ENCODE peak calls at places on chromosomes 12 and 14, in nine cellular contexts. V is left ventricle myocardium inferior; Z is HL-60; G is CD8-positive, alpha-beta T cell; W is PC-9; Q is stomach; A is hepatocyte; F is suprapubic skin; M is AG04450. C is an unnamed sample.

GRCh38 chr14:103628221-103628683 is 759 bp upstream of the KLC1 start:
- DNase-seq in V (peak; percentile 78), Z (no peak), G (peak; percentile 16), W (peak; percentile 87), Q (peak; percentile 85), A (peak; percentile 89), F (peak; percentile 88), M (peak; percentile 32), C (peak; percentile 68)

GRCh38 chr14:54881235-54881760 is 21.3 kb downstream of the GCH1 start:
- DNase-seq in V (no peak), Z (no peak), G (peak; percentile 39), W (no peak), Q (no peak), A (no peak), F (no peak), M (no peak), C (peak; percentile 67)

GRCh38 chr14:22883191-22883976 is at the start of gene REM2:
- DNase-seq in V (no peak), Z (no peak), G (no peak), W (no peak), Q (no peak), A (peak; percentile 26), F (no peak), M (no peak), C (no peak)

GRCh38 chr14:69696633-69697557 is 70.0 kb upstream of the SRSF5 start:
- DNase-seq in V (no peak), Z (no peak), G (no peak), W (no peak), Q (no peak), A (no peak), F (no peak), M (no peak), C (no peak)

GRCh38 chr12:48334807-48335206 is 15.9 kb downstream of the ZNF641 start:
- DNase-seq in V (no peak), Z (peak; percentile 39), G (no peak), W (no peak), Q (no peak), A (no peak), F (no peak), M (no peak), C (no peak)

GRCh38 chr14:24339284-24340151 is at the start of gene RIPK3:
- DNase-seq in V (peak; percentile 47), Z (peak; percentile 70), G (peak; percentile 79), W (no peak), Q (peak; percentile 80), A (peak; percentile 70), F (peak; percentile 86), M (no peak), C (peak; percentile 66)

GRCh38 chr14:56359245-56359644 is 220.4 kb upstream of the TMEM260 start:
- DNase-seq in V (no peak), Z (no peak), G (no peak), W (no peak), Q (no peak), A (peak; percentile 20), F (no peak), M (no peak), C (no peak)

GRCh38 chr14:61227893-61228591 is 53.1 kb downstream of the TMEM30B start:
- DNase-seq in V (no peak), Z (no peak), G (no peak), W (no peak), Q (no peak), A (no peak), F (no peak), M (no peak), C (no peak)

GRCh38 chr12:104785886-104786285 is 172.2 kb downstream of the SLC41A2 start:
- DNase-seq in V (no peak), Z (no peak), G (no peak), W (no peak), Q (no peak), A (no peak), F (no peak), M (no peak), C (no peak)

GRCh38 chr14:77270361-77271112 is 469 bp downstream of the NGB start:
- DNase-seq in V (no peak), Z (no peak), G (no peak), W (no peak), Q (no peak), A (no peak), F (no peak), M (no peak), C (no peak)
- H3K27me3 ChIP-seq in V (peaks cover 79% of the 10 kb centered on the region), Z (peaks cover 6% of the 10 kb centered on the region), G (peaks cover 3% of the 10 kb centered on the region), W (peaks cover 39% of the 10 kb centered on the region), Q (peaks cover 32% of the 10 kb centered on the region), A (peaks cover 52% of the 10 kb centered on the region), F (peaks cover 51% of the 10 kb centered on the region), M (peaks cover 31% of the 10 kb centered on the region), C (no peaks in the 10 kb centered on the region)

GRCh38 chr12:79421236-79421740 is 269.5 kb downstream of the PAWR start:
- DNase-seq in V (no peak), Z (no peak), G (no peak), W (no peak), Q (no peak), A (no peak), F (no peak), M (no peak), C (no peak)

GRCh38 chr12:79423560-79423959 is 267.2 kb downstream of the PAWR start:
- DNase-seq in V (no peak), Z (no peak), G (no peak), W (no peak), Q (no peak), A (no peak), F (no peak), M (no peak), C (no peak)

GRCh38 chr12:79424109-79424721 is 266.5 kb downstream of the PAWR start:
- DNase-seq in V (no peak), Z (no peak), G (no peak), W (peak; percentile 98), Q (no peak), A (peak; percentile 37), F (no peak), M (peak; percentile 71), C (no peak)

GRCh38 chr12:79422060-79422812 is 268.5 kb downstream of the PAWR start:
- DNase-seq in V (no peak), Z (no peak), G (no peak), W (no peak), Q (no peak), A (no peak), F (no peak), M (no peak), C (no peak)

DNA sequence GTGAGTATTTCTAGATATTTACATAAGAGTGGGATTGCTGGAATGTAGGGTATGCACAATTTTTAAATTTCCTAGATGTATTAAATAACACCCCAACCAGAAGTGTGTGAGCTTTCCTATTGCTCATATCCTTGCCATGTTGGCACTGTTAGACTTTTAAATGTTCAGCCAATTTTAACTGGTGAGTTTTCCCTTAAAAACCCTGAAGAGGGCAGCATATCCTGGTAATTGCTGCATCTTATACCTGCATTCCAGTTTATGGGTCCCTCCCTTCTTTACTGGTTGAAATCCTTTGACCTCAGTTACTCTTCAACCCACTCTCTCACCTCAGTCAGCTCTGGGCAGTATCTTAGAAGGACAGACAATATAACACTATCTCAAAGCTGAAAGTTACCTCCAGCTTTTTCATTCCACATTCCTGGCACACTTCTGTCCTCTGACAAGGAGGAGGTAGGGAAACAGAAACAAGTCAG is 270.6 kb downstream of the PAWR start:
- DNase-seq in V (no peak), Z (no peak), G (no peak), W (peak; percentile 87), Q (no peak), A (peak; percentile 80), F (no peak), M (peak; percentile 84), C (no peak)
- TF ChIP-seq CTCF in V (peak; percentile 43), Z (no peak), G (no peak), W (peak; percentile 74), Q (peak; percentile 16), A (peak; percentile 59), F (no peak), M (peak; percentile 71), C (peak; percentile 23)

GRCh38 chr12:132583736-132584135 is 26.6 kb downstream of the LRCOL1 start:
- DNase-seq in V (no peak), Z (no peak), G (no peak), W (no peak), Q (no peak), A (no peak), F (no peak), M (no peak), C (no peak)
- H3K4me3 ChIP-seq in V (no peak overlapping the region), Z (no peak overlapping the region), G (no peak overlapping the region), W (no peak overlapping the region), Q (no peak overlapping the region), A (no peak overlapping the region), F (no peak overlapping the region), M (no peak overlapping the region), C (no peak overlapping the region)

GRCh38 chr12:53937596-53938275 is 895 bp upstream of the HOXC13 start:
- DNase-seq in V (no peak), Z (no peak), G (no peak), W (no peak), Q (no peak), A (no peak), F (no peak), M (no peak), C (no peak)

GRCh38 chr12:53940448-53941014 is 1.9 kb downstream of the HOXC13 start:
- DNase-seq in V (no peak), Z (no peak), G (no peak), W (no peak), Q (no peak), A (no peak), F (no peak), M (no peak), C (no peak)

GRCh38 chr12:53937099-53937498 is 1.5 kb upstream of the HOXC13 start:
- DNase-seq in V (no peak), Z (no peak), G (no peak), W (no peak), Q (no peak), A (no peak), F (no peak), M (no peak), C (no peak)

GRCh38 chr12:53939141-53940108 is 794 bp downstream of the HOXC13 start:
- DNase-seq in V (no peak), Z (no peak), G (no peak), W (no peak), Q (no peak), A (peak; percentile 78), F (peak; percentile 82), M (no peak), C (no peak)

DNA sequence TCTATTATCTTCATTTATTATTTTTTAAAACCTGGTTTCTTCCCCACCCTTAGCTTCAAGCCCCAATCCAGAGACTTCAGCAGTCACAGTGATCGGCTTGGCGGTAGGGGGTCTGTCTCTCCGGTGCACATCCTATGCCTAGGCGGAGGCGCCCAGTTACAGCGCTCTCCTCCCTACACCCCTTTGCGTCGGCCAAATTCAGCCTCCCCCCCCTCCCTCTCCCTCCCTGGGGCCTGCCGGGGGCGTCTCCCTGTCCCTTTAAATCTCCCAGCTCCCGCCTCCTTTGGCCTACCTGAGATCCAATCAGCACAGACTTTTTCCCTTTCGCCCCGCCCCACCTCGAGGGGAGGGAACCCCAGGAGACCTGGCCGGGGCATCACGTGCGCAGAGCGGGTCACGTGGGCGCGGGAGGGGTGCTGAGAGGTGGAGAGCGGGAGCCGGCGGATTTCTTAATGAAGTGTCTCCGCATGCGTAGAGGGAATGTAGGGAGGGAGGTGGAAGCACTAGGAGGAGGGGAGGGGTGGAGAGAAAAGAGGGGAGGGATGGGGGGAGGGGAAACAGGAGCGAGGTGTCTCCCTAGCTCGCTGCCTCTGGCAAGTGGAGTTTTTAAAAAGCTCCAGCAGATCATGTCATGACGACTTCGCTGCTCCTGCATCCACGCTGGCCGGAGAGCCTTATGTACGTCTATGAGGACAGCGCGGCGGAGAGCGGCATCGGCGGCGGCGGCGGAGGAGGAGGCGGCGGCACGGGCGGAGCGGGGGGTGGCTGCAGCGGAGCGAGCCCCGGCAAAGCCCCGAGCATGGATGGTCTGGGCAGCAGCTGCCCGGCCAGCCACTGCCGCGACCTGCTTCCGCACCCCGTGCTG is at the start of gene HOXC13:
- DNase-seq in V (no peak), Z (no peak), G (no peak), W (peak; percentile 94), Q (no peak), A (peak; percentile 88), F (peak; percentile 93), M (no peak), C (no peak)
- H3K27me3 ChIP-seq in V (peaks cover 100% of the 10 kb centered on the region), Z (peaks cover 80% of the 10 kb centered on the region), G (peaks cover 56% of the 10 kb centered on the region), W (no peaks in the 10 kb centered on the region), Q (peaks cover 97% of the 10 kb centered on the region), A (peaks cover 99% of the 10 kb centered on the region), F (peaks cover 98% of the 10 kb centered on the region), M (peaks cover 93% of the 10 kb centered on the region), C (peaks cover 8% of the 10 kb centered on the region)

C was measured in GM06990.